ENCODE peak calls at places on chromosomes 7 and 10, in four cellular contexts. F, Q, S and H are unnamed samples.
A peak's percentile ranks its signal among the peaks of the same experiment; 100 is the strongest.

GRCh38 chr10:71970331-71970730 is 6.1 kb downstream of the CHST3 start:
- DNase-seq in F (peak; percentile 77), Q (peak; percentile 75), S (no peak), H (no peak)

GRCh38 chr7:37435156-37435555 is 13.5 kb downstream of the ELMO1 start:
- DNase-seq in F (no peak), Q (no peak), S (no peak), H (no peak)

GRCh38 chr7:147708871-147709270 is 881.7 kb upstream of the C7orf33 start:
- DNase-seq in F (no peak), Q (no peak), S (no peak), H (no peak)

GRCh38 chr10:57026307-57026706 is 665.2 kb upstream of the ZWINT start:
- DNase-seq in F (no peak), Q (no peak), S (no peak), H (no peak)

GRCh38 chr10:53909791-53910190 is 891.2 kb downstream of the PCDH15 start:
- DNase-seq in F (no peak), Q (no peak), S (no peak), H (no peak)

GRCh38 chr7:132518102-132518838 is 58.0 kb downstream of the PLXNA4 start:
- DNase-seq in F (peak; percentile 76), Q (no peak), S (no peak), H (no peak)

GRCh38 chr10:121098231-121098630 is 247.1 kb downstream of the WDR11 start:
- DNase-seq in F (no peak), Q (no peak), S (no peak), H (no peak)

GRCh38 chr7:71787513-71787912 is 624.6 kb downstream of the CALN1 start:
- DNase-seq in F (no peak), Q (no peak), S (no peak), H (no peak)

GRCh38 chr10:103551619-103552602 is 58.4 kb downstream of the NEURL1 start:
- DNase-seq in F (no peak), Q (no peak), S (no peak), H (no peak)

GRCh38 chr10:102400598-102401321 is 5.3 kb downstream of the NFKB2 start:
- DNase-seq in F (no peak), Q (no peak), S (no peak), H (no peak)

GRCh38 chr10:99395750-99396445 is 34.5 kb downstream of the GOT1 start:
- DNase-seq in F (no peak), Q (no peak), S (no peak), H (no peak)

GRCh38 chr10:43055217-43055616 is 21.7 kb upstream of the RET start:
- DNase-seq in F (no peak), Q (no peak), S (no peak), H (peak; percentile 21)

GRCh38 chr10:89940076-89940475 is 238.7 kb downstream of the KIF20B start:
- DNase-seq in F (no peak), Q (no peak), S (no peak), H (no peak)

GRCh38 chr10:28997736-28998135 is 291.1 kb upstream of the LYZL1 start:
- DNase-seq in F (no peak), Q (no peak), S (no peak), H (no peak)

GRCh38 chr7:98352621-98353020 is 48.3 kb downstream of the BAIAP2L1 start:
- DNase-seq in F (no peak), Q (no peak), S (no peak), H (no peak)

GRCh38 chr7:2312272-2312929 is 1.8 kb downstream of the SNX8 start:
- DNase-seq in F (no peak), Q (no peak), S (no peak), H (no peak)

GRCh38 chr7:2315787-2316186 is 1.5 kb upstream of the SNX8 start:
- DNase-seq in F (no peak), Q (no peak), S (no peak), H (no peak)

GRCh38 chr7:2316578-2316977 is 2.3 kb upstream of the SNX8 start:
- DNase-seq in F (no peak), Q (no peak), S (no peak), H (no peak)

GRCh38 chr7:2314209-2314955 is at the start of gene SNX8:
- DNase-seq in F (peak; percentile 100), Q (peak; percentile 96), S (peak; percentile 97), H (peak; percentile 92)

DNA sequence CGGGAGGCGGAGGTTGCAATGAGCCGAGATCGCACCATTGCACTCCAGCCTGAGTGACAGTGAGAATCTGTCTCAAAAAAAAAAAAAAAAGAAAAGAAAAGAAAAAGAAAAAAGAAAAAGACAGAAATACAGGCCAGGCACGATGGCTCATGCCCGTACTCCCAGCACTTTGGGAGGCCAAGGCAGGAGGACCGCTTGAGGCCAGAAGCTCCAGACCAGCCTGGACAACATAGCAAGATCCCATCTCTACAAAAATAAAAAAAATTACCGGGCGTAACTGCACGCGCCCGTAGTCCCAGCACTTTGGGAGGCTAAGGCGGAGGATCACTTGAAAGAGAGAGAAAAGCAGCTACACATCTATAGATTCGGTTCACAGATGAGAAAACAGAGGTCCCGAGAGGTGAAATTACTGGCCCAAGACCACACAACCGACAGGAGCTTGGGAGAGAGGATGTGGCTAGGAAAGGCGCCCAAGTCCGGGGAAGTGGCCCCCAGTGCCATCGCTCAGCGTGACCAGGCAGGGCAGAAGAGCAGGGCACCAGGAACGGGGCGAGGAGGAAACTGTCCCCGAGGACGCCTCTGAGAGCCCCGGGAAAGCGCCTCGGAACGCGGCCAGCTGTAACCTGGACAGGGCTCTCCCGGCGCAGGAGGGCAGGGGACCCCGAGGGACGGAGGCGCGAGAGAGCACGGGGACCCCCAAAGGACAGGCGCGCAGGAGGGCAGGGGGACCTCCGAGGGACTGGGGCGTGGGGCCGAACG is 612 bp downstream of the SNX8 start:
- DNase-seq in F (no peak), Q (peak; percentile 34), S (peak; percentile 35), H (peak; percentile 73)
- TF ChIP-seq POLR2AphosphoS5 in F (no peak), Q (no peak), S (no peak), H (no peak)

DNA sequence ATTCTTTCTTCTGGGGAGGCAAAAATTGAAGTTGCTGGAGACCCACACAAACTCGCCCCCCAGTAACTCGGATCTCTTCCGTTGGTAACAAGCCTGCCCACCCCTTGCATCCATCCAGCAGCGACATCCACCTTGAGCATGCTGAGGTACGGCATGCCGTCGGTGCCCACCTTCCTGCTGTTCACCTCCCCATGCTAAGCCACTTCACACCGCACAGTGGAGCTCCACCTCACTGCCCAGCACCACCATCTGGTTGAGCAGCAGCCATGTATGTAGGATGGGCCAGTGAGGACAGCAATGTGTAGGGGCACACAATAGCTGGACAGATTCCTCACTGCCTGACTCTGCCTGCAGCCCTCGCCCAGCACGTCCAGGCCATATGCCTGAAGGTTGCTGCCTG is 138.1 kb upstream of the ZNF92 start:
- DNase-seq in F (peak; percentile 37), Q (no peak), S (no peak), H (no peak)
- TF ChIP-seq CTCF in F (peak; percentile 5), Q (no peak), S (no peak), H (no peak)

DNA sequence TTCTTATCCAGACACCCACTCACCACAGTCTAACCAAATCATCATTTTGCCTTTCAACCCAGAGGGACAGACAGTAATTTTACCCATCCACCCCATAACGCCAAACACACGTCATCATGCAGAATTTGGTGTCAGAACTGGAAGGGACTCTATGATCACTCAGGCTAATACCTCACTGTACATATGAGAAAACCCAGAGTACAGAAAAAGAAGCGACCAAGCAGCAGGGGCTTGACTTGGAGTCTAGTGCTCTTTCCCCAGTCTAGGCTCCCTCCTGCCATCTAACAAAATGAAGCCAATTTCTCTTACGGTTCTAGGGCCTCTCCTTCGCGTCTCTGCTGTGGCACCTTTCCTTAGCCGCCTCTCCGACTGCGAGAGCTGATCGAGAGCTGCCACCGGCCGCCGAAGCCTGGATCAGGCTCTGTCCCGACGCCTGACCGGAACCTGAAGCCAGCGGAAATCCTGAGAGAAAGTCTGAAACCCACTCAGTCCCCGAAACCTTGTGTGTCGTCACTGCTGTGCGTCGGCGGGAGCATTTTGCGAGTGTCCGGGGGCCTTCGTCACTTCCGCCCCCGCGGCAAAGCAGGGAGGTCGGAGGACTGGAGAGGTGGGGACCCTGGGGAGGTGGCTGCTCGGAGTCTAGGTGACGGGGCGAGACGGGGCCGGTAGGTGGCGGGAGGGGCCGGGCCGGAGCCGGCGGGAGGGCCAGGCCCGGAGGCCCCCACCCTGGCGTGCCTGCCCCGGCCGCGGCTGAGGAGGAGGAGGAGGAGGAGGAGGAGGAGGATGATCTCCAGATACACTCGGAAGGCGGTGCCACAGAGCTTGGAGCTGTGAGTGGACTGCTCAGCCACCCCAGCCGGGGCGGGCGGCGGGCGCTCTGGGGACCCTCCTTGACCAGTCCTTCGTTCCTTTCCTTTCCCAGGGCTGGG is at the start of the genes ECD and FAM149B1:
- DNase-seq in F (peak; percentile 97), Q (peak; percentile 93), S (peak; percentile 95), H (peak; percentile 95)
- TF ChIP-seq EP300 in F (no peak), Q (peak; percentile 30), S (no peak), H (peak; percentile 6)

GRCh38 chr10:91009121-91009520 is 88.2 kb upstream of the ANKRD1 start:
- DNase-seq in F (no peak), Q (no peak), S (no peak), H (no peak)

GRCh38 chr10:91006752-91007346 is 86.0 kb upstream of the ANKRD1 start:
- DNase-seq in F (no peak), Q (no peak), S (no peak), H (no peak)

GRCh38 chr10:91010952-91011351 is 90.1 kb upstream of the ANKRD1 start:
- DNase-seq in F (no peak), Q (no peak), S (no peak), H (no peak)

GRCh38 chr10:91007656-91008055 is 86.8 kb upstream of the ANKRD1 start:
- DNase-seq in F (no peak), Q (no peak), S (no peak), H (no peak)

DNA sequence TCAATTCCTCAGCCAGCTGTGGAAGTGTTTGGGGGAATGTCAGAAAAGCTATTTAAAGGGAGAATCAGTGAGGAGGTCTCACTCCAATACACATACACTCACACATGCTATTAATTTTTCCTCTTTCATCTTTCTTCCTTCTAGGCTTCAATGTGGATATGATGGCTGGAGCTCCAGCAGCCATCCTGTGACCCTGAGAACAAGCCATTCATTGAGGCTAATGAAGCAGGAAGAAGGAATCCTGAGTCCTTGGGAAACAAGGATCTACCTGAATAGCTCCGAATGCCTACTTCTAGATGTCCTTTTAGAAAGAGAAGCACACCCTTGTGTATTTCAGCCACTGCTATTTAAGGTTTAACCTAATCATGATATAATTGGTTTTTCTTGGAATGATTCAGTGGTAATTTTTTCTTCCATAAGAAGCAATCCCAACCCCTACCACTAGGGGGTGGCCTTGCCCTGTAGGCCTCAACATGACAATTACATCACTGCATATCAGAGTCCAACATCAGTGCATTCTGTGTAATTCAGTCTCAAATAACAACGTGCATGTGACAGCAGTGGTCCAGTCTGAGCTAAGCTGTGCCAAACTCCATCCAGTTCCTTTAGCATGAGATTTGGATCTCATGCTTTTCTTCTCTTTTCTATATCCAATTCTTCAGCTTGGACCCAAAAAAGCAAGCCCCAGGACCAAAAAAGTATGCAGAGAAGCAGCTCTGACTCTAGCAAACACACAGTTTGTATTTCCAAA is 85.3 kb upstream of the ANKRD1 start:
- DNase-seq in F (peak; percentile 76), Q (peak; percentile 58), S (peak; percentile 59), H (no peak)
- TF ChIP-seq POLR2AphosphoS5 in F (no peak), Q (peak; percentile 52), S (no peak), H (no peak)